ENCODE peak calls at places on chromosomes 13 and 19, in seven cellular contexts. J is sciatic nerve, D is mammary epithelial cell, I is GM13977, E is AG20443, G is AG10803, V is dorsolateral prefrontal cortex. C is an unnamed sample.

GRCh38 chr19:52635786-52636570 is 2.2 kb downstream of the ZNF83 start:
- DNase-seq in E (no peak), J (no peak), G (peak; percentile 41), D (no peak), V (no peak), I (no peak), C (no peak)

GRCh38 chr19:35114656-35115537 is 726 bp upstream of the FXYD3 start:
- DNase-seq in V (peak; percentile 86), J (peak; percentile 89), E (peak; percentile 84), D (peak; percentile 68), G (peak; percentile 31), I (peak; percentile 89), C (peak; percentile 86)

GRCh38 chr13:48896312-48896711 is 79.4 kb upstream of the FNDC3A start:
- DNase-seq in J (no peak), G (peak; percentile 15), V (no peak), I (no peak), D (peak; percentile 53), E (no peak), C (no peak)

GRCh38 chr13:97319088-97319487 is 97.0 kb downstream of the MBNL2 start:
- DNase-seq in V (peak; percentile 55), I (no peak), E (peak; percentile 18), D (no peak), G (no peak), J (no peak), C (no peak)

GRCh38 chr19:39998511-39998910 is 1.7 kb downstream of the ZNF546 start:
- DNase-seq in J (no peak), D (peak; percentile 35), G (no peak), E (no peak), I (no peak), V (no peak), C (no peak)

GRCh38 chr19:52397310-52398090 is at the start of gene ZNF528:
- DNase-seq in E (peak; percentile 100), J (peak; percentile 98), I (peak; percentile 90), V (peak; percentile 93), G (peak; percentile 92), D (peak; percentile 91), C (peak; percentile 99)

GRCh38 chr19:46660008-46660517 is 919 bp downstream of the DACT3 start:
- DNase-seq in E (peak; percentile 25), J (no peak), V (peak; percentile 38), I (no peak), G (no peak), D (no peak), C (peak; percentile 35)

GRCh38 chr13:101449971-101450748 is 2.3 kb upstream of the ITGBL1 start:
- DNase-seq in I (no peak), G (peak; percentile 90), D (peak; percentile 95), V (no peak), E (peak; percentile 57), J (no peak), C (peak; percentile 47)

GRCh38 chr19:51027126-51027806 is 850 bp upstream of the KLK11 start:
- DNase-seq in G (no peak), I (no peak), E (no peak), D (no peak), V (no peak), J (no peak), C (no peak)

GRCh38 chr13:91078093-91078679 is 269.3 kb upstream of the MIR17HG start:
- DNase-seq in E (no peak), I (peak; percentile 12), V (no peak), G (no peak), D (no peak), J (no peak), C (no peak)

GRCh38 chr13:46469064-46469463 is 82.0 kb upstream of the RUBCNL start:
- DNase-seq in I (no peak), E (peak; percentile 41), D (no peak), V (no peak), J (no peak), G (peak; percentile 79), C (peak; percentile 68)

GRCh38 chr13:51154029-51154555 is 43.0 kb upstream of the C13orf42 start:
- DNase-seq in G (peak; percentile 15), E (peak; percentile 72), J (no peak), V (no peak), I (no peak), D (no peak), C (peak; percentile 20)